ENCODE peak calls at places on chromosomes 6 and 20, in seven cellular contexts. P is GM20000, J is progenitor cell of endocrine pancreas, U is astrocyte, K is body of pancreas, Q is left lung, R is tibial artery. L is an unnamed sample.

GRCh38 chr6:114564302-114564933 is 221.6 kb upstream of the HS3ST5 start:
- DNase-seq in U (no peak), Q (no peak), P (no peak), R (no peak), J (no peak), K (no peak), L (no peak)

GRCh38 chr20:32207211-32207625 is 325 bp downstream of the PLAGL2 start:
- DNase-seq in J (no peak), Q (no peak), P (no peak), R (no peak), U (no peak), K (no peak), L (no peak)

GRCh38 chr20:25540273-25540672 is 45.1 kb downstream of the NINL start:
- DNase-seq in J (no peak), K (peak; percentile 46), U (no peak), Q (no peak), P (no peak), R (no peak), L (no peak)

GRCh38 chr6:9606435-9607134 is 808.3 kb downstream of the TFAP2A start:
- DNase-seq in K (no peak), Q (no peak), U (no peak), R (no peak), P (no peak), J (no peak), L (no peak)

GRCh38 chr6:166736606-166737005 is 109.6 kb upstream of the RPS6KA2 start:
- DNase-seq in R (no peak), K (no peak), U (peak; percentile 77), P (no peak), Q (no peak), J (no peak), L (peak; percentile 45)

GRCh38 chr6:5645275-5645674 is 361.4 kb downstream of the NRN1 start:
- DNase-seq in U (no peak), Q (no peak), P (no peak), R (no peak), K (no peak), J (no peak), L (no peak)

GRCh38 chr6:321158-321438 is 28.8 kb downstream of the DUSP22 start:
- DNase-seq in U (no peak), Q (no peak), P (no peak), J (no peak), R (no peak), K (no peak), L (no peak)

GRCh38 chr6:146028250-146028789 is 542 bp upstream of the GRM1 start:
- DNase-seq in U (peak; percentile 25), J (peak; percentile 79), P (peak; percentile 75), R (peak; percentile 67), K (peak; percentile 46), Q (peak; percentile 80), L (peak; percentile 9)

GRCh38 chr6:20269147-20269546 is 56.9 kb upstream of the MBOAT1 start:
- DNase-seq in R (no peak), U (no peak), J (no peak), K (no peak), Q (no peak), P (no peak), L (no peak)

GRCh38 chr6:35601331-35602132 is 87.2 kb downstream of the FKBP5 start:
- DNase-seq in Q (no peak), P (no peak), K (peak; percentile 75), J (no peak), R (peak; percentile 88), U (peak; percentile 87), L (peak; percentile 16)

GRCh38 chr6:28206527-28207243 is 18.4 kb upstream of the ZSCAN9 start:
- DNase-seq in K (no peak), P (no peak), Q (no peak), U (no peak), R (no peak), J (no peak), L (no peak)

GRCh38 chr20:24943731-24944130 is 5.3 kb upstream of the CST7 start:
- DNase-seq in R (no peak), K (no peak), J (no peak), P (no peak), Q (no peak), U (no peak), L (no peak)

GRCh38 chr6:126574301-126574700 is 234.4 kb downstream of the CENPW start:
- DNase-seq in P (no peak), Q (no peak), J (no peak), R (no peak), U (no peak), K (no peak), L (no peak)

GRCh38 chr20:56628873-56629463 is at the start of gene TFAP2C:
- DNase-seq in R (peak; percentile 72), P (peak; percentile 65), Q (peak; percentile 89), K (peak; percentile 71), J (peak; percentile 28), U (no peak), L (peak; percentile 91)

GRCh38 chr20:56828402-56828801 is 199.3 kb downstream of the TFAP2C start:
- DNase-seq in P (no peak), U (no peak), K (no peak), Q (no peak), J (no peak), R (no peak), L (no peak)

GRCh38 chr20:14712302-14712739 is 374.9 kb upstream of the FLRT3 start:
- DNase-seq in Q (no peak), U (peak; percentile 81), R (no peak), J (no peak), P (no peak), K (peak; percentile 14), L (peak; percentile 6)

GRCh38 chr20:44615169-44615791 is 32.9 kb downstream of the PKIG start:
- DNase-seq in R (no peak), Q (no peak), U (peak; percentile 8), P (no peak), K (no peak), J (no peak), L (no peak)

GRCh38 chr6:140043357-140043756 is 668.9 kb upstream of the CITED2 start:
- DNase-seq in Q (no peak), U (peak; percentile 98), R (no peak), P (no peak), K (no peak), J (no peak), L (no peak)

GRCh38 chr20:51028616-51029263 is 5.8 kb upstream of the KCNG1 start:
- DNase-seq in J (no peak), U (no peak), R (no peak), Q (no peak), K (no peak), P (no peak), L (no peak)

GRCh38 chr20:1935696-1936366 is 40.6 kb downstream of the SIRPA start:
- DNase-seq in R (no peak), K (peak; percentile 58), Q (no peak), U (no peak), J (no peak), P (no peak), L (no peak)

GRCh38 chr6:119308994-119309657 is 40.4 kb downstream of the MAN1A1 start:
- DNase-seq in J (no peak), P (no peak), K (no peak), U (no peak), Q (no peak), R (no peak), L (no peak)

GRCh38 chr6:150256618-150257272 is 112.1 kb upstream of the IYD start:
- DNase-seq in J (no peak), Q (no peak), U (peak; percentile 86), K (no peak), R (no peak), P (no peak), L (no peak)

GRCh38 chr6:163120223-163120622 is 294.3 kb upstream of the QKI start:
- DNase-seq in Q (no peak), K (no peak), R (no peak), J (no peak), P (no peak), U (no peak), L (no peak)

GRCh38 chr6:145199961-145200360 is 535.4 kb downstream of the EPM2A start:
- DNase-seq in Q (no peak), J (no peak), K (no peak), P (no peak), R (no peak), U (peak; percentile 10), L (no peak)

GRCh38 chr6:89022747-89023289 is 57.7 kb upstream of the PNRC1 start:
- DNase-seq in Q (no peak), U (peak; percentile 80), P (no peak), R (no peak), J (no peak), K (peak; percentile 43), L (no peak)

GRCh38 chr6:25370175-25371036 is 91.2 kb downstream of the CARMIL1 start:
- DNase-seq in K (no peak), P (no peak), R (no peak), Q (no peak), J (no peak), U (no peak), L (no peak)

GRCh38 chr20:31593221-31594001 is 11.7 kb upstream of the ID1 start:
- DNase-seq in R (no peak), U (peak; percentile 81), Q (peak; percentile 89), P (no peak), K (no peak), J (no peak), L (peak; percentile 100)

GRCh38 chr20:25221592-25222460 is 26.1 kb upstream of the PYGB start:
- DNase-seq in P (no peak), Q (no peak), J (no peak), R (peak; percentile 76), K (no peak), U (no peak), L (no peak)

GRCh38 chr20:63145156-63145555 is 70.8 kb downstream of the YTHDF1 start:
- DNase-seq in R (no peak), P (no peak), Q (no peak), K (no peak), U (no peak), J (no peak), L (no peak)

GRCh38 chr20:52219441-52219840 is 27.9 kb upstream of the ZFP64 start:
- DNase-seq in Q (no peak), J (no peak), U (no peak), P (no peak), R (no peak), K (no peak), L (peak; percentile 12)
- TF ChIP-seq CTCF in Q (no peak), J (no peak), U (no peak), P (no peak), R (no peak), K (no peak), L (no peak)

GRCh38 chr6:81226957-81227356 is 525.5 kb downstream of the TENT5A start:
- DNase-seq in P (no peak), R (no peak), J (no peak), Q (no peak), K (no peak), U (peak; percentile 10), L (no peak)
- TF ChIP-seq CTCF in P (no peak), R (no peak), J (no peak), Q (no peak), K (no peak), U (no peak), L (no peak)

DNA sequence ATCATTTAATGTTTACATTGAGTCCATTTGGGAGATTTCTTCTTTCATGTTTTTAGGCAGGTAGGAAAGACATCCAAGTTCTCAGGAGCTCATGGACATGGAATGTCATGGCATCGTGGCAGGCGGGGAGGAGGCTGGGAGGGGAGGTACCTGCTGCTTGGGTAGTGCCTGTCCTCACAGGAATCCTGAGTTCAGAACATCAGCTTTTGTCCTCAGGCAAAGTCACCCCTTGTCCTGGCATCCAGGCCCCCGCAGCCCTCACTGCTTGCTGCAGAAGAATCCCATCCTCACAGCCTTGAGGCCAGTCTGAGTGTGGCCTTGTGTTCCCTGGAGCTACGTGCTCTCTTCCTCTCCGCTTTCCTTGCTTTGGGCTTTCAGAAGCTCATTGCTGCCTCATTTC is 157.4 kb downstream of the CFAP61 start:
- DNase-seq in P (no peak), K (no peak), J (no peak), R (no peak), U (no peak), Q (no peak), L (no peak)
- TF ChIP-seq CTCF in P (no peak), K (no peak), J (no peak), R (no peak), U (no peak), Q (no peak), L (no peak)

GRCh38 chr6:31972709-31973350 is 892 bp upstream of the DXO start:
- DNase-seq in K (no peak), J (no peak), U (peak; percentile 61), R (no peak), P (peak; percentile 23), Q (no peak), L (no peak)
- TF ChIP-seq CTCF in K (no peak), J (no peak), U (no peak), R (no peak), P (no peak), Q (no peak), L (no peak)

L was measured in Calu3.